ENCODE peak calls at places on chromosomes 6 and 20, in four cellular contexts. T, W, A and O are unnamed samples.

GRCh38 chr20:49579874-49580817 is 12.2 kb upstream of the PTGIS start:
- DNase-seq in T (no peak), W (no peak), A (no peak), O (no peak)

GRCh38 chr6:16338577-16339262 is 100.3 kb downstream of the GMPR start:
- DNase-seq in T (peak; percentile 97), W (no peak), A (no peak), O (no peak)

GRCh38 chr20:20795119-20795518 is 82.7 kb upstream of the RALGAPA2 start:
- DNase-seq in T (no peak), W (no peak), A (no peak), O (no peak)

GRCh38 chr20:62411479-62412193 is 4.6 kb upstream of the CABLES2 start:
- DNase-seq in T (no peak), W (no peak), A (no peak), O (peak; percentile 46)

GRCh38 chr20:25032478-25033183 is 25.3 kb downstream of the ACSS1 start:
- DNase-seq in T (no peak), W (no peak), A (no peak), O (no peak)

GRCh38 chr6:5084787-5085637 is at the start of gene PPP1R3G:
- DNase-seq in T (peak; percentile 79), W (no peak), A (no peak), O (peak; percentile 18)

GRCh38 chr6:52417675-52418111 is 2.4 kb upstream of the EFHC1 start:
- DNase-seq in T (peak; percentile 95), W (no peak), A (no peak), O (no peak)

GRCh38 chr20:36461600-36462439 is 79.5 kb upstream of the MYL9 start:
- DNase-seq in T (peak; percentile 67), W (peak; percentile 22), A (no peak), O (peak; percentile 31)

GRCh38 chr20:32465092-32465900 is 107.2 kb downstream of the ASXL1 start:
- DNase-seq in T (peak; percentile 92), W (no peak), A (no peak), O (no peak)

GRCh38 chr20:45036044-45036755 is 64.7 kb downstream of the KCNS1 start:
- DNase-seq in T (peak; percentile 18), W (peak; percentile 51), A (no peak), O (no peak)

GRCh38 chr6:150599199-150600002 is at the start of gene PLEKHG1:
- DNase-seq in T (peak; percentile 78), W (peak; percentile 27), A (peak; percentile 6), O (peak; percentile 8)

GRCh38 chr20:55253765-55254164 is 751.6 kb downstream of the CBLN4 start:
- DNase-seq in T (no peak), W (no peak), A (no peak), O (no peak)

GRCh38 chr6:46983007-46983411 is 59.1 kb downstream of the ADGRF1 start:
- DNase-seq in T (peak; percentile 29), W (no peak), A (no peak), O (no peak)

GRCh38 chr20:44187054-44187762 is at the start of gene JPH2:
- DNase-seq in T (peak; percentile 39), W (no peak), A (no peak), O (no peak)

GRCh38 chr20:9838378-9839295 is at the start of gene PAK5:
- DNase-seq in T (peak; percentile 45), W (no peak), A (no peak), O (peak; percentile 94)

GRCh38 chr20:1332749-1333300 is 3.9 kb upstream of the SDCBP2 start:
- DNase-seq in T (peak; percentile 77), W (no peak), A (no peak), O (no peak)

GRCh38 chr20:49989234-49990065 is 6.7 kb downstream of the SNAI1 start:
- DNase-seq in T (peak; percentile 82), W (no peak), A (peak; percentile 56), O (no peak)

GRCh38 chr20:61654726-61655125 is 402.7 kb downstream of the CDH4 start:
- DNase-seq in T (no peak), W (no peak), A (no peak), O (no peak)

GRCh38 chr6:144197919-144198318 is 47.6 kb downstream of the STX11 start:
- DNase-seq in T (no peak), W (no peak), A (no peak), O (no peak)

GRCh38 chr6:36695414-36695813 is 2.2 kb upstream of the RAB44 start:
- DNase-seq in T (no peak), W (no peak), A (no peak), O (no peak)

GRCh38 chr6:166903027-166903426 is 53.3 kb downstream of the RNASET2 start:
- DNase-seq in T (no peak), W (no peak), A (no peak), O (no peak)

GRCh38 chr20:11101243-11101642 is 427.4 kb upstream of the JAG1 start:
- DNase-seq in T (peak; percentile 80), W (no peak), A (no peak), O (no peak)

GRCh38 chr6:166588691-166589333 is 2.3 kb upstream of the RAMACL start:
- DNase-seq in T (peak; percentile 76), W (no peak), A (no peak), O (no peak)

GRCh38 chr20:62068997-62069396 is 3.3 kb upstream of the TAF4 start:
- DNase-seq in T (no peak), W (no peak), A (no peak), O (no peak)

GRCh38 chr6:26231006-26231587 is 133.9 kb upstream of the BTN3A2 start:
- DNase-seq in T (no peak), W (no peak), A (no peak), O (no peak)

GRCh38 chr6:147207851-147208754 is 3.9 kb downstream of the STXBP5 start:
- DNase-seq in T (no peak), W (no peak), A (no peak), O (no peak)

GRCh38 chr6:7215798-7216231 is 97.2 kb downstream of the SSR1 start:
- DNase-seq in T (no peak), W (no peak), A (no peak), O (no peak)

GRCh38 chr6:166006593-166007301 is 160.9 kb downstream of the TBXT start:
- DNase-seq in T (no peak), W (no peak), A (no peak), O (no peak)

GRCh38 chr20:50277064-50277415 is 86.4 kb downstream of the CEBPB start:
- DNase-seq in T (no peak), W (no peak), A (no peak), O (no peak)

GRCh38 chr6:21138359-21139094 is 455.0 kb upstream of the SOX4 start:
- DNase-seq in T (no peak), W (no peak), A (no peak), O (no peak)

GRCh38 chr20:8722277-8722928 is 346.5 kb upstream of the PLCB4 start:
- DNase-seq in T (peak; percentile 87), W (no peak), A (peak; percentile 10), O (peak; percentile 75)

GRCh38 chr6:137968901-137969300 is 101.8 kb downstream of the TNFAIP3 start:
- DNase-seq in T (no peak), W (no peak), A (no peak), O (no peak)

GRCh38 chr6:42338573-42339218 is 113.0 kb downstream of the TRERF1 start:
- DNase-seq in T (peak; percentile 71), W (no peak), A (no peak), O (no peak)

GRCh38 chr6:110331816-110332215 is 26.3 kb downstream of the METTL24 start:
- DNase-seq in T (no peak), W (no peak), A (no peak), O (no peak)

GRCh38 chr6:148851683-148852556 is 105.1 kb downstream of the UST start:
- DNase-seq in T (no peak), W (no peak), A (no peak), O (peak; percentile 16)

GRCh38 chr6:38503032-38503784 is 136.5 kb downstream of the BTBD9 start:
- DNase-seq in T (no peak), W (no peak), A (no peak), O (no peak)

GRCh38 chr6:137145421-137145820 is 28.0 kb downstream of the IL22RA2 start:
- DNase-seq in T (no peak), W (no peak), A (no peak), O (no peak)

GRCh38 chr6:27280064-27280539 is 32.0 kb downstream of the POM121L2 start:
- DNase-seq in T (peak; percentile 53), W (no peak), A (peak; percentile 1), O (peak; percentile 59)

GRCh38 chr6:132132420-132132819 is 181.2 kb upstream of the CCN2 start:
- DNase-seq in T (peak; percentile 97), W (no peak), A (no peak), O (no peak)